ENCODE peak calls at places on chromosomes 2 and 18, in five cellular contexts. S is A549; M is activated CD8-positive, alpha-beta T cell treated with anti-CD3 and anti-CD28 coated beads for 36 hours; C is NCI-H526; Q is activated naive CD8-positive, alpha-beta T cell treated with anti-CD3 and anti-CD28 coated beads, Interleukin-2, amount 50 U/mL, for 24 hours. X is an unnamed sample.

GRCh38 chr2:44075536-44075935 is 79.7 kb upstream of the LRPPRC start:
- DNase-seq in C (no peak), M (no peak), S (peak; percentile 38), Q (no peak), X (no peak)

GRCh38 chr2:236526459-236527197 is 43.0 kb upstream of the ACKR3 start:
- DNase-seq in Q (no peak), S (no peak), C (no peak), M (no peak), X (no peak)

GRCh38 chr2:11896386-11896785 is 150.0 kb downstream of the LPIN1 start:
- DNase-seq in C (no peak), M (no peak), S (no peak), Q (no peak), X (no peak)

GRCh38 chr2:1806254-1806653 is 61.9 kb upstream of the PXDN start:
- DNase-seq in M (no peak), Q (no peak), C (no peak), S (no peak), X (no peak)

GRCh38 chr2:44679584-44679983 is 261.9 kb upstream of the SIX3 start:
- DNase-seq in S (no peak), M (no peak), C (no peak), Q (no peak), X (no peak)

GRCh38 chr2:148726228-148726627 is 81.7 kb downstream of the EPC2 start:
- DNase-seq in S (no peak), C (no peak), M (no peak), Q (no peak), X (no peak)

GRCh38 chr18:49725809-49726514 is 87.4 kb downstream of the ACAA2 start:
- DNase-seq in C (no peak), M (no peak), Q (no peak), S (peak; percentile 72), X (peak; percentile 39)

GRCh38 chr2:225434014-225434413 is 34.5 kb downstream of the NYAP2 start:
- DNase-seq in M (no peak), C (no peak), S (no peak), Q (no peak), X (no peak)

GRCh38 chr2:240297553-240298315 is 137.7 kb upstream of the GPC1 start:
- DNase-seq in C (no peak), Q (no peak), S (no peak), M (no peak), X (no peak)

GRCh38 chr18:10822457-10822856 is 296.6 kb downstream of the NAPG start:
- DNase-seq in C (no peak), M (no peak), Q (no peak), S (no peak), X (no peak)

GRCh38 chr2:39202639-39203369 is 41.0 kb downstream of the CDKL4 start:
- DNase-seq in C (no peak), Q (no peak), S (no peak), M (peak; percentile 32), X (no peak)

GRCh38 chr18:74147779-74148542 is at the start of the genes FBXO15 and TIMM21:
- DNase-seq in M (peak; percentile 99), C (peak; percentile 95), S (peak; percentile 94), Q (peak; percentile 98), X (peak; percentile 91)

GRCh38 chr2:42328923-42329322 is 32.1 kb downstream of the COX7A2L start:
- DNase-seq in Q (no peak), C (no peak), M (no peak), S (no peak), X (no peak)

GRCh38 chr18:14093526-14093925 is 38.7 kb downstream of the ZNF519 start:
- DNase-seq in C (no peak), S (no peak), M (no peak), Q (no peak), X (no peak)

GRCh38 chr2:224563537-224563936 is 21.6 kb downstream of the CUL3 start:
- DNase-seq in C (no peak), Q (no peak), S (no peak), M (no peak), X (no peak)

GRCh38 chr2:226977775-226978190 is 141.9 kb downstream of the RHBDD1 start:
- DNase-seq in Q (no peak), C (no peak), M (no peak), S (no peak), X (no peak)

GRCh38 chr18:57898506-57899124 is 95.5 kb upstream of the ATP8B1 start:
- DNase-seq in Q (no peak), S (peak; percentile 16), M (no peak), C (no peak), X (no peak)

GRCh38 chr2:15939556-15939853 is 845 bp upstream of the MYCN start:
- DNase-seq in S (no peak), M (no peak), C (no peak), Q (peak; percentile 66), X (peak; percentile 100)

GRCh38 chr2:6310910-6311215 is 554.8 kb downstream of the CMPK2 start:
- DNase-seq in S (no peak), M (no peak), C (no peak), Q (no peak), X (no peak)

GRCh38 chr2:43455735-43456642 is 139.8 kb downstream of the THADA start:
- DNase-seq in C (no peak), Q (no peak), S (peak; percentile 54), M (no peak), X (no peak)

GRCh38 chr2:110816404-110817365 is 84.3 kb downstream of the ACOXL start:
- DNase-seq in M (no peak), Q (no peak), C (no peak), S (no peak), X (no peak)

GRCh38 chr2:160928854-160929301 is 231.3 kb upstream of the TANK start:
- DNase-seq in S (no peak), M (no peak), C (no peak), Q (no peak), X (no peak)

X was measured in BE2C.